ENCODE peak calls at places on chromosomes 11 and 22, in seven cellular contexts. C, W, M, O, J, Q and T are unnamed samples.

GRCh38 chr11:62976109-62976508 is 8.7 kb downstream of the SLC22A6 start:
- DNase-seq in C (no peak), W (no peak), Q (no peak), O (peak), M (no peak), J (no peak), T (no peak)

GRCh38 chr11:126920833-126921232 is 79.7 kb downstream of the KIRREL3 start:
- DNase-seq in C (no peak), J (no peak), W (no peak), O (peak), Q (no peak), M (no peak), T (no peak)

GRCh38 chr22:37953062-37953436 is 352 bp downstream of the C22orf23 start:
- DNase-seq in Q (no peak), W (no peak), J (no peak), M (no peak), C (peak), O (no peak), T (no peak)

GRCh38 chr11:75352417-75353206 is 1.2 kb upstream of the ARRB1 start:
- DNase-seq in Q (no peak), W (no peak), M (no peak), C (no peak), O (no peak), J (no peak), T (no peak)

GRCh38 chr22:34986461-34986977 is 79.4 kb upstream of the ISX start:
- DNase-seq in W (no peak), Q (no peak), J (no peak), C (no peak), O (no peak), M (no peak), T (no peak)

GRCh38 chr22:39174498-39175120 is 22.1 kb upstream of the CBX7 start:
- DNase-seq in O (peak), Q (peak), M (peak), C (no peak), W (peak), J (peak), T (peak)

GRCh38 chr22:27110985-27111451 is 453.6 kb downstream of the MIAT start:
- DNase-seq in O (peak), W (no peak), Q (no peak), C (no peak), J (no peak), M (peak), T (no peak)

GRCh38 chr22:40975346-40975745 is 24.2 kb downstream of the RBX1 start:
- DNase-seq in C (peak), J (no peak), W (no peak), Q (no peak), M (no peak), O (no peak), T (no peak)

GRCh38 chr11:35389897-35390462 is 29.4 kb downstream of the SLC1A2 start:
- DNase-seq in C (no peak), J (peak), Q (no peak), W (peak), M (no peak), O (no peak), T (no peak)

GRCh38 chr22:18032455-18033101 is 8.2 kb upstream of the MICAL3 start:
- DNase-seq in C (no peak), W (no peak), M (peak), O (no peak), Q (no peak), J (no peak), T (no peak)

GRCh38 chr22:24925586-24926427 is 20.7 kb downstream of the LHFPL7 start:
- DNase-seq in Q (no peak), C (no peak), J (no peak), O (peak), M (no peak), W (no peak), T (no peak)

GRCh38 chr11:126350811-126351210 is 4.7 kb upstream of the ST3GAL4 start:
- DNase-seq in C (no peak), J (no peak), M (peak), W (no peak), Q (no peak), O (no peak), T (no peak)

GRCh38 chr11:1397146-1397861 is 7.6 kb downstream of the BRSK2 start:
- DNase-seq in Q (peak), O (no peak), C (no peak), M (no peak), W (no peak), J (no peak), T (no peak)

GRCh38 chr22:41508770-41509170 is 35.5 kb downstream of the POLR3H start:
- DNase-seq in O (no peak), M (no peak), Q (peak), C (no peak), J (no peak), W (no peak), T (no peak)

GRCh38 chr11:105937738-105938137 is 84.3 kb downstream of the MSANTD4 start:
- DNase-seq in W (no peak), M (peak), Q (no peak), O (peak), J (no peak), C (no peak), T (no peak)

GRCh38 chr11:69439651-69440464 is 41.6 kb upstream of the LINC01488 start:
- DNase-seq in J (no peak), M (no peak), W (no peak), C (no peak), Q (no peak), O (no peak), T (no peak)

GRCh38 chr22:43477966-43478365 is 66.2 kb downstream of the MPPED1 start:
- DNase-seq in O (no peak), J (no peak), W (no peak), C (no peak), M (no peak), Q (no peak), T (no peak)

GRCh38 chr11:62548545-62549335 is 2.1 kb upstream of the AHNAK start:
- DNase-seq in W (no peak), Q (no peak), O (no peak), J (peak), M (peak), C (no peak), T (no peak)

GRCh38 chr11:77019976-77020591 is 14.1 kb upstream of the B3GNT6 start:
- DNase-seq in M (peak), O (no peak), Q (no peak), C (no peak), J (no peak), W (no peak), T (no peak)

GRCh38 chr11:78828582-78829520 is 254.2 kb upstream of the NARS2 start:
- DNase-seq in M (no peak), W (no peak), Q (no peak), O (no peak), C (peak), J (no peak), T (no peak)

GRCh38 chr11:12182650-12183511 is 72.5 kb downstream of the MICAL2 start:
- DNase-seq in W (no peak), M (peak), Q (no peak), O (no peak), C (peak), J (peak), T (no peak)

GRCh38 chr11:70419307-70420007 is 21.1 kb downstream of the CTTN start:
- DNase-seq in M (no peak), W (no peak), J (no peak), Q (no peak), C (no peak), O (no peak), T (no peak)

GRCh38 chr22:47402876-47403525 is 640.6 kb downstream of the TBC1D22A start:
- DNase-seq in W (no peak), C (no peak), M (no peak), O (no peak), Q (no peak), J (no peak), T (no peak)

GRCh38 chr11:126339866-126340434 is 15.5 kb upstream of the ST3GAL4 start:
- DNase-seq in O (no peak), C (no peak), M (peak), J (peak), Q (no peak), W (no peak), T (no peak)

GRCh38 chr11:111454561-111455192 is 57.5 kb downstream of the BTG4 start:
- DNase-seq in J (peak), M (peak), O (peak), Q (peak), W (peak), C (no peak), T (no peak)

GRCh38 chr11:90373971-90374370 is 151.1 kb upstream of the CHORDC1 start:
- DNase-seq in C (no peak), Q (no peak), J (no peak), W (no peak), O (no peak), M (no peak), T (no peak)

GRCh38 chr11:5666396-5666780 is 18.5 kb downstream of the TRIM5 start:
- DNase-seq in J (no peak), O (no peak), W (no peak), M (no peak), Q (no peak), C (no peak), T (no peak)

GRCh38 chr22:37306494-37306829 is 24.2 kb downstream of the CYTH4 start:
- DNase-seq in W (no peak), M (no peak), C (no peak), O (no peak), J (no peak), Q (no peak), T (no peak)

GRCh38 chr11:126415128-126415527 is 59.6 kb downstream of the ST3GAL4 start:
- DNase-seq in J (peak), C (peak), W (no peak), Q (no peak), O (no peak), M (peak), T (no peak)

GRCh38 chr22:23086787-23087186 is 16.5 kb downstream of the GNAZ start:
- DNase-seq in O (no peak), Q (no peak), W (no peak), C (no peak), J (no peak), M (no peak), T (no peak)

GRCh38 chr11:66051766-66052663 is at the start of gene SF3B2:
- DNase-seq in W (peak), O (peak), M (peak), C (peak), Q (peak), J (peak), T (peak)
- TF ChIP-seq CTCF in W (no peak), O (no peak), M (no peak), C (no peak), Q (no peak), J (no peak), T (no peak)

DNA sequence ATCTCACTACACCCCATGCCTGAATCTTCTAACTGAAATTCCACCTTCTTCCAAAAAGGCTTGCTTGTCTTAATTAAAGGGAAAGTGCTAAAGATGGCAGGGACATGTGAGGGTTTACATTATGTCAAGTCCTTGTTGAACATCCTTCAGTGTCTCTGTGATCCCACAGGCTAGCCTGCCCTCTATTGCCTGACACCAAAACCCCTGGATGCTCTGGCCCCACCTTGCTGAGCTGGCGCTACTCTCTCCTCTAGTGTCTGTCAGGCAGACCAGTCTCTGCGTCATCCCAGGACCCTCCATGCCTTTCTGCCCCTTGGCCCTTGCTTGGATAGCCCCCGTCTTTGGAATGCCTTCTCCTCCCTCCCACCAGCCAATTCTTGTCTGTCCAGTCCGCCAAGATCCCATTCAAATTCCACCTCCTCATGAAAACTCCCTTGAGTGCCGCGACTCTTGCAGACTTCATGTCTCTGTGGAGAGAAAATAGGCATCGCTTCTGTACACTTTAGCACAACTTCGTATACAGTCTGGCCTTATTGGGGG is 69.3 kb downstream of the PKNOX2 start:
- DNase-seq in C (no peak), O (no peak), W (no peak), J (peak), Q (no peak), M (no peak), T (no peak)
- TF ChIP-seq CTCF in C (no peak), O (peak), W (no peak), J (no peak), Q (no peak), M (no peak), T (no peak)

GRCh38 chr22:20129747-20130014 is 1.9 kb upstream of the ZDHHC8 start:
- DNase-seq in O (no peak), M (no peak), J (no peak), C (no peak), W (no peak), Q (no peak), T (no peak)

GRCh38 chr22:20130739-20131592 is 638 bp upstream of the ZDHHC8 start:
- DNase-seq in J (peak), C (peak), W (peak), O (peak), Q (peak), M (peak), T (peak)

GRCh38 chr22:20131593-20131855 is at the start of gene ZDHHC8:
- DNase-seq in M (no peak), J (peak), W (peak), Q (peak), C (no peak), O (no peak), T (no peak)

GRCh38 chr22:20128902-20129746 is 2.5 kb upstream of the ZDHHC8 start:
- DNase-seq in Q (peak), J (peak), O (peak), W (no peak), C (no peak), M (peak), T (no peak)

DNA sequence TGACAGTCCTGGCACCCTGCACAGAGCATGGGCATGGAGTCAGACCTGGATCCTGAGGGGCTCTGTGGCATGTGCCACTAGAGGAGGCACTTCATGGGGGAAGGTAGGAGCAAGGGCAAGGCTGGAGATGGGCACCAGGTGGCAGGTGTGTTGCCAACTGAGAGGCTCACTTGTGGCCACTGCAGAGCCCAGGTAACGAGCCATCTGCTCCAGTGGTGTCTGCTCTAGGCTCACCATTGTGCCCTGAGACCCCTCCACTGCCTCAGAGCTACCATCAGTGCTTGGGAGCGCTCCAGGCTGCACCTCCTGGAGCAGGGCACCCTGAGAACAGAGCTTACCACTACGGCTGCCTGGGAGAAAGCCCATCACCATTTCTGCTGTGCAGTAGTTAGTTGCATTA is 1.3 kb upstream of the ZDHHC8 start:
- DNase-seq in W (no peak), C (no peak), Q (no peak), J (no peak), O (no peak), M (no peak), T (no peak)
- TF ChIP-seq CTCF in W (no peak), C (no peak), Q (no peak), J (no peak), O (no peak), M (no peak), T (no peak)

DNA sequence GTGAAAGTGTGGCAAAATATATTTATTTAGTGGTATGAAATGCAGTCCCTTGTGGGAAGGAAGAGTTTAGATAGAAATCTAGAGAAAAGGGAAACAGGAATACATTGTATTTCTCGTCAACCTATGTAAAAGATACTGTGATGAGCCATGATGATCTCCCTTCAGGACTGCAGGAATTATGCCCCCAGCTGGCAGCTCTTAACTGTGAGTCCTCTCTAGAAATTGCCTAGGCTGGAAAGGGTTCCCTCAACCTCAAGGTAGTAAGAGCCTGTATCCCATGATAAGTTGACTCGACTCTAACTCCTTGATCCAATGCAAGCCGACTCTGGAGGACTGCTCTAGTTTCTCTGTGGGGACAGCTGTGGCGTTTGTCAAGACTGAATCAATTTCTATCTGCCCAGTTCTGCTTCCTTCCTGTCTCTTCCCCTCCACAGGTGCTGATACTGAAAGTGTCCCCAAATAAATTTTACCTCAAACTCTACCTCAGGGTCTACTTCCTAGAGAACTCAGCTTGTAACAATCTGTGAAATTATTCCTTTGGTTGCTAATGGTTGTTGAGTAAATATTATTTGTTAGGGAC is 897.3 kb downstream of the METTL15 start:
- DNase-seq in W (no peak), M (no peak), C (no peak), J (no peak), O (peak), Q (no peak), T (no peak)
- TF ChIP-seq CTCF in W (no peak), M (no peak), C (no peak), J (no peak), O (peak), Q (no peak), T (no peak)

DNA sequence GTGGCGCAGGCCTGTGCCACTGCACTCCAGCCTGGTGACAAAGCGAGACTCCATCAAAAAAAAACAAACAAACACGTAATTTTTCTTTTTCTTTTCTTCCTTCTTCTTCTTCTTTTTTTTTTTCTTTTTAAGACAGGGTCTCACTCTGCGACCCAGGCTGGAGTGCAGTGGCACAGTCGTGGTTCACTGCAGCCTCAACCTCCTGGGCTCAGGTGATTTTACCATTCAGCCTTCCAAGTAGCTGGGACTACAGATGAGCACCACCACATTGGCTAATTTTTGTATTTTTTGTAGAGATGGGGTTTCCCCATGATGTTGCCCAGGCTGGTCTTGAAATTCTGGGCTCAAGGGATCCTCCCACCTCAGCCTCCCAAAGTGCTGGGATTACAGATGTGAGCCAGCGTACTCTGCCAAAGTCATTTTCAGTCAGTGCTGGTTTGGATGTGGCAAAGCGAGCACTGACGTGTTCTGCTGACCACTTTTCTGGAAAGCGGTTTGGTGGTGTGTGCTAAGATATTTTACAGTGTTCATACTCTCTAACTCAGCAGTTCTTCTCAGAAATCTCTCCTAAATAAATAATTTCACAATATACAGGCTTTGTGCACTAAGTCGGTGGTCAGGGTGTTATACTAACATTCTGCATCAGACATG is 10.7 kb downstream of the FAM118A start:
- DNase-seq in C (peak), J (no peak), O (no peak), W (no peak), Q (no peak), M (no peak), T (no peak)
- TF ChIP-seq CTCF in C (no peak), J (no peak), O (no peak), W (no peak), Q (no peak), M (no peak), T (no peak)

GRCh38 chr11:46332568-46333128 is 14.6 kb upstream of the DGKZ start:
- DNase-seq in J (no peak), W (no peak), O (peak), C (no peak), Q (peak), M (no peak), T (peak)

GRCh38 chr11:46332093-46332567 is 15.1 kb upstream of the DGKZ start:
- DNase-seq in Q (no peak), C (no peak), W (no peak), J (no peak), M (no peak), O (no peak), T (no peak)

GRCh38 chr11:46334211-46334610 is 13.1 kb upstream of the DGKZ start:
- DNase-seq in M (no peak), C (no peak), O (no peak), J (no peak), Q (no peak), W (no peak), T (no peak)

GRCh38 chr11:46331653-46331984 is 15.6 kb upstream of the DGKZ start:
- DNase-seq in M (no peak), C (no peak), Q (no peak), W (no peak), J (no peak), O (no peak), T (no peak)

GRCh38 chr11:46333129-46333947 is 13.9 kb upstream of the DGKZ start:
- DNase-seq in O (peak), M (no peak), J (no peak), W (no peak), Q (peak), C (no peak), T (no peak)
- TF ChIP-seq CTCF in O (no peak), M (no peak), J (no peak), W (no peak), Q (no peak), C (no peak), T (no peak)

GRCh38 chr11:121153472-121153871 is 52.4 kb downstream of the TECTA start:
- DNase-seq in C (no peak), O (peak), Q (no peak), W (no peak), M (no peak), J (no peak), T (no peak)
- TF ChIP-seq CTCF in C (no peak), O (peak), Q (no peak), W (no peak), M (no peak), J (no peak), T (no peak)

GRCh38 chr11:2886191-2886894 is 768 bp upstream of the CDKN1C start:
- DNase-seq in C (no peak), J (peak), W (no peak), M (peak), O (peak), Q (peak), T (peak)
- TF ChIP-seq CTCF in C (peak), J (no peak), W (peak), M (no peak), O (peak), Q (no peak), T (no peak)